ENCODE peak calls at places on chromosomes 7 and 10, in four cellular contexts. K, N, F and W are unnamed samples.

GRCh38 chr10:125162181-125162906 is 2.0 kb upstream of the CTBP2 start:
- DNase-seq in K (no peak), N (no peak), F (peak; percentile 84), W (peak; percentile 43)

GRCh38 chr10:43093423-43094090 is 16.7 kb downstream of the RET start:
- DNase-seq in K (no peak), N (no peak), F (no peak), W (no peak)

GRCh38 chr10:21159669-21160068 is 262.6 kb upstream of the NEBL start:
- DNase-seq in K (no peak), N (no peak), F (no peak), W (no peak)

GRCh38 chr10:78805176-78805575 is 263.6 kb upstream of the ZMIZ1 start:
- DNase-seq in K (peak; percentile 88), N (no peak), F (peak; percentile 89), W (peak; percentile 40)

GRCh38 chr7:47371733-47372368 is 210.1 kb downstream of the TNS3 start:
- DNase-seq in K (peak; percentile 73), N (no peak), F (peak; percentile 91), W (peak; percentile 84)

GRCh38 chr10:125795111-125795510 is 19.5 kb upstream of the MMP21 start:
- DNase-seq in K (no peak), N (no peak), F (no peak), W (no peak)

GRCh38 chr7:35700865-35701264 is 5.9 kb upstream of the HERPUD2 start:
- DNase-seq in K (no peak), N (no peak), F (no peak), W (no peak)

GRCh38 chr10:117541405-117541908 is 1.1 kb upstream of the EMX2 start:
- DNase-seq in K (peak; percentile 96), N (no peak), F (peak; percentile 98), W (no peak)

GRCh38 chr7:128172151-128172550 is 68.9 kb upstream of the LEP start:
- DNase-seq in K (no peak), N (no peak), F (peak; percentile 78), W (no peak)

GRCh38 chr7:70647801-70648491 is 484.0 kb upstream of the GALNT17 start:
- DNase-seq in K (no peak), N (no peak), F (no peak), W (peak; percentile 43)

GRCh38 chr10:76769161-76769560 is 868.4 kb downstream of the KCNMA1 start:
- DNase-seq in K (no peak), N (no peak), F (no peak), W (no peak)

GRCh38 chr10:61992683-61993629 is 91.5 kb downstream of the ARID5B start:
- DNase-seq in K (peak; percentile 62), N (no peak), F (no peak), W (peak; percentile 10)

GRCh38 chr10:49457686-49458085 is 61.8 kb upstream of the DRGX start:
- DNase-seq in K (no peak), N (no peak), F (no peak), W (no peak)

GRCh38 chr10:130368761-130369560 is 232.8 kb downstream of the GLRX3 start:
- DNase-seq in K (no peak), N (no peak), F (peak; percentile 60), W (no peak)

GRCh38 chr10:13526952-13527863 is 1.6 kb downstream of the BEND7 start:
- DNase-seq in K (no peak), N (no peak), F (no peak), W (no peak)

GRCh38 chr10:73873843-73874215 is 526 bp downstream of the CAMK2G start:
- DNase-seq in K (no peak), N (no peak), F (no peak), W (no peak)

GRCh38 chr7:106012935-106013439 is 49.9 kb downstream of the CDHR3 start:
- DNase-seq in K (no peak), N (no peak), F (no peak), W (no peak)

GRCh38 chr10:102452672-102453340 is 1.5 kb upstream of the C10orf95 start:
- DNase-seq in K (no peak), N (no peak), F (peak; percentile 85), W (no peak)

GRCh38 chr10:102451105-102451969 is at the start of gene C10orf95:
- DNase-seq in K (no peak), N (no peak), F (peak; percentile 84), W (peak; percentile 66)

GRCh38 chr10:102449321-102450123 is 1.8 kb downstream of the C10orf95 start:
- DNase-seq in K (peak; percentile 78), N (peak; percentile 28), F (peak; percentile 92), W (peak; percentile 86)

GRCh38 chr10:102450124-102450373 is 1.3 kb downstream of the C10orf95 start:
- DNase-seq in K (no peak), N (no peak), F (no peak), W (no peak)

DNA sequence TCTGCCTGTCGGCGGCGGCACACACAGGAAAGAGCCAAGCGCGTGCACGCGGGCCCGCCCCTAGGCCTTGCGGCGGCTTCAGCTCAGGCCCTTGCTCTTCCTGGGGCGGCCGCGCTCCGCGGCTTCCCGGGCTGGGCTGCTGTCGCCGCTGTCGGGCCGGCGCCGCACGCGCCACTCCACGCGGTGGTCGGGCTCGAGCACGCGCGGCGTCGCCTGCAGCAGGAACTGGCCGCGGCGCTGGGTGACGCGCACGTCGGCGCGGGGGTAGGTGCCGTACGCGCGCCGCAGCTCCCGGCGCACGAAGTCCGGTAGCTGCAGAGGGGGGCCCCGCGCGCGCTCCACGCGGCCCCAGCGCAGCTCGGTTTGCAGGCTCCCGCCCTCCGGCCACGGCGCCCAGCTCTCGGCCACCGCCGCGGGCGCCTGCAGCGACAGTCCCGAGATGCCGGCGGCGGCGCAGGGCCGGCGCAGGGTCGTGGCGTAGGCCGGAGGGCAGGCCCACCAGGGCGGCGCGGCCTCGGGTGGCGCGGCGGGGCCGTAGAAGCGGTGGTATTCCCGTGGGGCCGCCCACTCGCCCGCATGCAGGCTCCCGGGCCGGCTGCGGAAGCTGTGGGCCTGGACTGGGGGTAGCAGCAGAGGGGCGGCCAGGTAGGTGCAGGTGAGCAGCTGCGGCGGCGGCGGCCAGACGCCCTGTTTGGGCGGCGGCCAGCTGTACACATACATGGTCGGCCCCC is 804 bp downstream of the C10orf95 start:
- DNase-seq in K (peak; percentile 59), N (peak; percentile 51), F (peak; percentile 94), W (peak; percentile 98)
- TF ChIP-seq POLR2A in K (peak; percentile 13), N (peak; percentile 76), F (no peak), W (peak; percentile 58)

DNA sequence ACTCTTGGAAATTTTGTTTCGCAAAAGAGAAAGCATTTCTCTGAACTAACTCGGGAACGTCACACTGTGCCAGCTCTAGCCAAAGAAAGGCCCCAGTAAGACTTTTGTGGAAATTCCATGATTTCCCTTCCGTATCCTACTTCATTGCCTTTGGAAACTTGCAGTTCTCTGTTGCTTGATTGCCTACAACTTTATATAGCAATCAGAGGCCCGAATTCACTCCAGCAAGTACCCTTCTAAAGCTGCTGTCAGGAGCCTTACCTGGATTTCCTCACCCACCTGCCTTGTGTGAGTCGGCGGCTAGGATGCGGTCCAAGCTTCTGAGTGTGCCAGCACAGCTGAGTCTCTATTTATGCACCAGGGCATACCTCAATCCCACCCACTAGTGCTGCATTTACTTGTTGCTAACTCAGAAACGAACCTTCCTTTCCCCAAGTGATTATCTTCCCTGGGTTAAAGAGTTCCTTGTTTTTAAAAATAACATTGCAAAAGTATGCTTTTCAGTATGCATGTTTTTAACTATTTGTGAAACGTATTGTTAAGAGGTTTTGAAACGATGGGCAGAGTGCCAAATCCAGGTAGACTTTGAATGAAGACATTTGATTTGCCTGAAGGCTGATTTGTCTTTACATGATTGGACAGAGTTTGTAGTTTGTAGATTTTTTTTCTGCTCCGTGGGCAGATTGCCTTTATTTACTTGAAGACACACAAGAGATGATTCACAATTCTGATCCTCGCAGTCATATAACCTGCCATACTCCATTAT is at the start of gene AGR2:
- DNase-seq in K (no peak), N (no peak), F (peak; percentile 87), W (no peak)
- TF ChIP-seq POLR2A in K (no peak), N (no peak), F (no peak), W (no peak)

GRCh38 chr7:129951076-129952011 is 1.4 kb downstream of the UBE2H start:
- DNase-seq in K (peak; percentile 41), N (no peak), F (peak; percentile 83), W (peak; percentile 30)
- TF ChIP-seq POLR2A in K (no peak), N (no peak), F (no peak), W (no peak)

DNA sequence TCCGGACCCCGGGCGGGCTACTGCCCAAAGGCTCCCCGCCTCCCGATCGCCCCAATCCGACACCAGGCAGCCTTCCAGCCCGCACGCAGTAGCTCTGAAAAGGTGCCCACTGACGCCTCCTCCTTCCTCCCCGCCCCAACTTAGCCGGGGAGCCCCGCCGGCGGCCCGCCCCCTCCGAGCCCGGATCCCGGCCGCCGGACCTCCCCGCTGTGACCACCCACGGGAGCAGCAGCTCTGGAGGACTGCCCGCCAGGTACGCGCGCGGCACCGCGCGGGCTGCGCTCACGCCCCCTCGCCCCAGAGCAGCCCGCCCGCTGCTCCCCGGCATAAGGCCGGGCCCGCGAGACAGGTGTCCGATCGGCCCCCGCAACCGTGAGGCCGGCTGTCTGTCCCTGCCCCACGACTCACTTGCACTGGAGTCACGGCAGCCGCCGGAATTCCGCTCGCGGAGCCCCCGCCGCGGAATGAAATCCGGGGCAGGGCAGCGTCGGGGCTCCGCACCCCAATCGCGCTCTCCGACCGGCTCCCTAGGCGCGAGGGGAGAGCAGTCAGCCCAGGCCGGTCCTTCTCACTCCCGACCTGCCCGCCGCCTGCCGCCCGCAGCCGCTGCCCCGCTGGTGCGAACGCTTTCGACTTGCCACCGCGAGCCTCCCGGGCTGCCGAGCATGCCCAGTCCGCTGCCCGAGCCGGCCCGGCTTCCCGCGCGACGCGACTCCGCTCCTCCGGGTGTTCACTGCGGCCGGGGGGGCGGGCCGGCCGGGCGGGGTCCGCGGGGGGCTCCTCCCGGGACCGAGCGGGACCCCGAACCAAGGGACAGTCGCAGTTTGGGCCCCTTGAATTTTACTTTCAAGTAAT is at the start of gene SGMS1:
- DNase-seq in K (peak; percentile 75), N (peak; percentile 49), F (peak; percentile 96), W (peak; percentile 98)
- TF ChIP-seq POLR2A in K (no peak), N (peak; percentile 71), F (no peak), W (peak; percentile 11)

DNA sequence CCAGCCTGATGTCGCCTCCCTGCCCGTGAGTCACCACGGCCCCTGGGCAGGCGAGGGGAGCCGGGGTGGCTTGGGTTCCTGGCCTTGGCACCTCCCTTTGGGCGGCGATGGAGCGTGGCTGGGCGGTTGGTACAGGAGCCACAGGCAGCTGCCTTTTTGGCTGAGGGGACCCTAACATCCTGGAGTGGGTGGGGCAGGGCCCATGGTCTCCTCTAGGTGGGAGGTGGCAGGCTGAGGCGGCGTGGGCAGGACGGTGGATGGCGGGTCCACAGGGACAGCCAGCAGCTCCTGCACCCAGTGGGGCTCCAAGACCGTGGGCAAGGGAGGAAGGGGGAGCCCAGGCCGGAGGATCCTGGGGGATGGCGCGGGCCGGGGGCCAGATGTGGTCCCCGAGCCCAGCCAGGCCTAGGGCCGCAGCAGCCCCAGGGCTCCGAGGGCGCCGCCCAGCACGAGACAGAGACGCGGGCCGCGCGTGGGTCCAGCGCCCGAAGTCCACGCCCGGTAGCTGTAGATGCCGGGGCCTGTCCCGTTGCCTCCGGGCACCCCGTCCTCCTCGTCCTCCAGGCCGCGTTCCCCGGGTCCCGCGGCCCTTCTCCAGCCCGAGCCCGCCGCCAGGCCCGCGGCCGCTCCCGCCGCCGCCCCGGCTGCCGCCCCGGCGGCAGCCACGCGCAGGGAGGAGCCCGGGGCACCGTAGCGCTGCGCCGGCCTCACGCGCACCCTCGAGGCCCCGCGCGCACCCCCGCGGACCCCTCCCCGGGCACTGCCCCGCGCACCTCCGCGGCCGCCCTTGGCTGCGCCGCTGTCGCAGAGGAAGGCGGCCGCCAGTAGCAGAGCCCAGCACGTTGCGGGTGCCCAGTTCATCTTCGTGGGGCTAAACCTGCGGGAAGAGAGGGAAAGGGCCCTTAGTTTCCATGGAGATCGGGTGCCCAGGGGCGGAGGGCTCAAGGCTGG is 1.3 kb downstream of the SPRN start:
- DNase-seq in K (no peak), N (no peak), F (peak; percentile 84), W (peak; percentile 85)
- TF ChIP-seq POLR2A in K (no peak), N (no peak), F (no peak), W (no peak)

GRCh38 chr7:27143022-27143949 is at the start of gene HOXA5:
- DNase-seq in K (peak; percentile 71), N (no peak), F (peak; percentile 87), W (peak; percentile 63)
- TF ChIP-seq POLR2A in K (peak; percentile 27), N (peak; percentile 81), F (no peak), W (no peak)